ENCODE peak calls at places on chromosomes 3 and 15, in eight cellular contexts. One of them, this sample, is unnamed.

GRCh38 chr15:69554321-69554961 is 101.8 kb downstream of the RPLP1 start:
- DNase-seq in psoas muscle: no peak
- DNase-seq in AG09309: no peak
- DNase-seq in brain microvascular endothelial cell: no peak
- DNase-seq in mucosa of descending colon: peak; percentile 79
- DNase-seq in right atrium auricular region: no peak
- DNase-seq in cardiac muscle cell: no peak
- DNase-seq in fibroblast of mammary gland: no peak
- DNase-seq in this sample: no peak

GRCh38 chr15:20356444-20357138 is 185.0 kb downstream of the GOLGA6L6 start:
- DNase-seq in psoas muscle: peak; percentile 56
- DNase-seq in AG09309: no peak
- DNase-seq in brain microvascular endothelial cell: no peak
- DNase-seq in mucosa of descending colon: peak; percentile 69
- DNase-seq in right atrium auricular region: peak; percentile 66
- DNase-seq in cardiac muscle cell: no peak
- DNase-seq in fibroblast of mammary gland: peak; percentile 19
- DNase-seq in this sample: peak; percentile 16

GRCh38 chr3:53624467-53624866 is 130.1 kb downstream of the CACNA1D start:
- DNase-seq in psoas muscle: no peak
- DNase-seq in AG09309: no peak
- DNase-seq in brain microvascular endothelial cell: no peak
- DNase-seq in mucosa of descending colon: no peak
- DNase-seq in right atrium auricular region: no peak
- DNase-seq in cardiac muscle cell: no peak
- DNase-seq in fibroblast of mammary gland: no peak
- DNase-seq in this sample: no peak

GRCh38 chr15:38252481-38253311 is at the start of gene SPRED1:
- DNase-seq in psoas muscle: peak; percentile 81
- DNase-seq in AG09309: no peak
- DNase-seq in brain microvascular endothelial cell: peak; percentile 35
- DNase-seq in mucosa of descending colon: peak; percentile 77
- DNase-seq in right atrium auricular region: peak; percentile 80
- DNase-seq in cardiac muscle cell: peak; percentile 74
- DNase-seq in fibroblast of mammary gland: peak; percentile 35
- DNase-seq in this sample: peak; percentile 72

GRCh38 chr3:40237892-40238571 is 71.5 kb upstream of the EIF1B start:
- DNase-seq in psoas muscle: no peak
- DNase-seq in AG09309: no peak
- DNase-seq in brain microvascular endothelial cell: peak; percentile 32
- DNase-seq in mucosa of descending colon: no peak
- DNase-seq in right atrium auricular region: no peak
- DNase-seq in cardiac muscle cell: peak; percentile 42
- DNase-seq in fibroblast of mammary gland: peak; percentile 30
- DNase-seq in this sample: peak; percentile 59

GRCh38 chr3:195570344-195570743 is 13.4 kb downstream of the APOD start:
- DNase-seq in psoas muscle: no peak
- DNase-seq in AG09309: no peak
- DNase-seq in brain microvascular endothelial cell: no peak
- DNase-seq in mucosa of descending colon: no peak
- DNase-seq in right atrium auricular region: no peak
- DNase-seq in cardiac muscle cell: no peak
- DNase-seq in fibroblast of mammary gland: no peak
- DNase-seq in this sample: no peak

GRCh38 chr3:106333911-106334618 is 465.3 kb upstream of the CBLB start:
- DNase-seq in psoas muscle: no peak
- DNase-seq in AG09309: peak; percentile 38
- DNase-seq in brain microvascular endothelial cell: peak; percentile 72
- DNase-seq in mucosa of descending colon: no peak
- DNase-seq in right atrium auricular region: no peak
- DNase-seq in cardiac muscle cell: peak; percentile 62
- DNase-seq in fibroblast of mammary gland: peak; percentile 59
- DNase-seq in this sample: peak; percentile 89

GRCh38 chr3:129893616-129894070 is at the start of gene TMCC1:
- DNase-seq in psoas muscle: peak; percentile 88
- DNase-seq in AG09309: peak; percentile 7
- DNase-seq in brain microvascular endothelial cell: peak; percentile 46
- DNase-seq in mucosa of descending colon: peak; percentile 91
- DNase-seq in right atrium auricular region: peak; percentile 63
- DNase-seq in cardiac muscle cell: peak; percentile 86
- DNase-seq in fibroblast of mammary gland: peak; percentile 65
- DNase-seq in this sample: peak; percentile 74

GRCh38 chr15:53746101-53746500 is 13.4 kb downstream of the WDR72 start:
- DNase-seq in psoas muscle: no peak
- DNase-seq in AG09309: no peak
- DNase-seq in brain microvascular endothelial cell: no peak
- DNase-seq in mucosa of descending colon: no peak
- DNase-seq in right atrium auricular region: no peak
- DNase-seq in cardiac muscle cell: no peak
- DNase-seq in fibroblast of mammary gland: no peak
- DNase-seq in this sample: no peak

GRCh38 chr3:100759162-100759561 is 49.9 kb downstream of the TFG start:
- DNase-seq in psoas muscle: no peak
- DNase-seq in AG09309: no peak
- DNase-seq in brain microvascular endothelial cell: no peak
- DNase-seq in mucosa of descending colon: no peak
- DNase-seq in right atrium auricular region: no peak
- DNase-seq in cardiac muscle cell: peak; percentile 16
- DNase-seq in fibroblast of mammary gland: no peak
- DNase-seq in this sample: no peak

GRCh38 chr3:141389703-141390102 is 21.4 kb downstream of the ZBTB38 start:
- DNase-seq in psoas muscle: no peak
- DNase-seq in AG09309: no peak
- DNase-seq in brain microvascular endothelial cell: no peak
- DNase-seq in mucosa of descending colon: no peak
- DNase-seq in right atrium auricular region: no peak
- DNase-seq in cardiac muscle cell: no peak
- DNase-seq in fibroblast of mammary gland: peak; percentile 78
- DNase-seq in this sample: no peak

GRCh38 chr3:141392416-141392815 is 24.1 kb downstream of the ZBTB38 start:
- DNase-seq in psoas muscle: no peak
- DNase-seq in AG09309: no peak
- DNase-seq in brain microvascular endothelial cell: no peak
- DNase-seq in mucosa of descending colon: no peak
- DNase-seq in right atrium auricular region: no peak
- DNase-seq in cardiac muscle cell: no peak
- DNase-seq in fibroblast of mammary gland: no peak
- DNase-seq in this sample: no peak

GRCh38 chr3:141392018-141392370 is 23.7 kb downstream of the ZBTB38 start:
- DNase-seq in psoas muscle: no peak
- DNase-seq in AG09309: no peak
- DNase-seq in brain microvascular endothelial cell: no peak
- DNase-seq in mucosa of descending colon: no peak
- DNase-seq in right atrium auricular region: no peak
- DNase-seq in cardiac muscle cell: no peak
- DNase-seq in fibroblast of mammary gland: no peak
- DNase-seq in this sample: no peak

GRCh38 chr3:141390747-141391146 is 22.4 kb downstream of the ZBTB38 start:
- DNase-seq in psoas muscle: no peak
- DNase-seq in AG09309: no peak
- DNase-seq in brain microvascular endothelial cell: no peak
- DNase-seq in mucosa of descending colon: no peak
- DNase-seq in right atrium auricular region: no peak
- DNase-seq in cardiac muscle cell: no peak
- DNase-seq in fibroblast of mammary gland: no peak
- DNase-seq in this sample: no peak

DNA sequence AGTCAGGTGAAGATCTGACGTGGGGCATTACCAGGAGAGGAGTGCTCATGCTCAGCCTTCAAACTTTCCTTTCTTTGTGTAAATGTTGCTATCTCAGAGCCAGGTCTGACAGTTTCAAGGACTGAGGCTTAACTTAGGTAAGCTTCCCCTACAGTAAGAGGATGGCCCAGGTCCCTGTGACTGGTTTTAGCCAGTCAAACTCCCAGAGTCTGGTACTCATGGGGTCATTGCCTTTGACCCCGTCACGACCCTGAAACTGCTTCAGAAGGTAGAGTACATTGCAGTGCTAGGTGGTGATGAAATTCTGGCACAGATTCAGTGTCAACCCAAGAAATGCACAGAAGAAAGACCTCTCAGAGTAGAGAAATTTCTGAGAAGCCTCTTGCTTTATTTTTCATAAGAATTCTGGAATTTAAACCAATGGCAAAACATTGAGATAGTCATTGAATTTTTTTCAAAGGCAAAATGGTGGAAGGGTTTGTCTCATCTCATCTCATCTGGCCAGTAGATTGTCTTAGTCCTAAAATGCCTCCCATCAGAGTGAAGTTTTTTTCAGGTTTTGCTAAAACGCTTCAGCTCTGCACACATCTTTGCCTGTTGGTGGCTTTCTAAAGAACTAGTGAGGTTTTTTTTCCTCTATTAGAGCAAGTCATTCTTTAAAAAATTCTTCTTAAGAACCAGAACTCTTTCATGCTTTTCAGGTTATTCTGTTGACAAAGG is 23.2 kb downstream of the ZBTB38 start:
- DNase-seq in psoas muscle: no peak
- DNase-seq in AG09309: no peak
- DNase-seq in brain microvascular endothelial cell: no peak
- DNase-seq in mucosa of descending colon: no peak
- DNase-seq in right atrium auricular region: no peak
- DNase-seq in cardiac muscle cell: peak; percentile 65
- DNase-seq in fibroblast of mammary gland: no peak
- DNase-seq in this sample: peak; percentile 90
- TF ChIP-seq CTCF in psoas muscle: no peak
- TF ChIP-seq CTCF in AG09309: no peak
- TF ChIP-seq CTCF in brain microvascular endothelial cell: no peak
- TF ChIP-seq CTCF in mucosa of descending colon: no peak
- TF ChIP-seq CTCF in right atrium auricular region: no peak
- TF ChIP-seq CTCF in cardiac muscle cell: no peak
- TF ChIP-seq CTCF in fibroblast of mammary gland: no peak
- TF ChIP-seq CTCF in this sample: no peak

GRCh38 chr3:58305882-58306661 is at the start of the genes HTD2 and RPP14:
- DNase-seq in psoas muscle: peak; percentile 98
- DNase-seq in AG09309: peak; percentile 81
- DNase-seq in brain microvascular endothelial cell: peak; percentile 96
- DNase-seq in mucosa of descending colon: peak; percentile 99
- DNase-seq in right atrium auricular region: peak; percentile 98
- DNase-seq in cardiac muscle cell: peak; percentile 99
- DNase-seq in fibroblast of mammary gland: peak; percentile 98
- DNase-seq in this sample: peak; percentile 98
- H3K4me3 ChIP-seq in psoas muscle: peak within 1 kb of the TSS; percentile 81
- H3K4me3 ChIP-seq in AG09309: peak within 1 kb of the TSS; percentile 57
- H3K4me3 ChIP-seq in brain microvascular endothelial cell: peak within 1 kb of the TSS; percentile 93
- H3K4me3 ChIP-seq in mucosa of descending colon: peak within 1 kb of the TSS; percentile 56
- H3K4me3 ChIP-seq in right atrium auricular region: peak within 1 kb of the TSS; percentile 64
- H3K4me3 ChIP-seq in cardiac muscle cell: peak within 1 kb of the TSS; percentile 95
- H3K4me3 ChIP-seq in fibroblast of mammary gland: peak within 1 kb of the TSS; percentile 97
- H3K4me3 ChIP-seq in this sample: peak within 1 kb of the TSS; percentile 64

DNA sequence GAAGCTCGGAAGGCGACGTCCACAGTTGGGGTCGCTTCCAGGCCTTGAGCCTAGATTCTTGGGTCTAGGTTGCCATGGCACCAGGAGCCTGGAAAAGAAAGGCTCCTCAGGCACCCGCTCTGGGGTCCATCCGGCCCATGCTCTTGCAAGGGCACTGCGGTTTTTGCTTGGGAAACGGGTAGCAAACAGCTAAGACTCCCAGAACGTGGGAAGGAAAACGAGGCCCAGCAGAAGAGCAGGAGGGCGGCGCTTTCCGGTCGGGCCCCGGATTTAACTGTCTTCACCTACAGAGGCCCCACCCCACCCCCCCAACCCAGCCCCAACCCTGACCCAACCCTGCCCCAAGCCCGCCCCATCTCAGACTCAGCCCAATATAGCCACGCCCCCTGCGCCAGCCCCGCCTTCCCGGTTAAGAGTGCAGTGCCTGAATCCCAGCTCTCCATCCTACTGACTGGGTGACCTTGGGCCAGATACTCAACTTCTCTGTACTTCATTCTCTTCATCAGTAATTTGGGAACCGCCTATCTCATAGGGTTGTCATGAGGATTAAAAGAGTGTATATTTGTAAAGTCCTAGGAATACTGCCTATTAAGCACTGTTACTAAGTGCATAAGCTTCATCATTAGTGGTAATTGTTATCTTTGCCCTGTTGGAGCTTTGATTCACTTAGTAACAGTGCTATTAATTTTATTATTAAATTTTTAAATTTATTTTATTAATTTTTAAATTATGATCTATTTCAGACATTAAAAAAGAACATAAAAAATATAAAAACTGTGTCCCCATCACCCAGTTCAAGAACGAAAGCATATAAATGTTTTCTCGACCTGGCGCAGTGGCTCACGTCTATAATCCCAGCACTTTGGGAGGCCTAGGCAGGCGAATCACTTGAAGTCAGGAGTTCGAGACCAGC is 28.4 kb upstream of the SMAD6 start:
- DNase-seq in psoas muscle: peak; percentile 34
- DNase-seq in AG09309: no peak
- DNase-seq in brain microvascular endothelial cell: no peak
- DNase-seq in mucosa of descending colon: peak; percentile 92
- DNase-seq in right atrium auricular region: no peak
- DNase-seq in cardiac muscle cell: peak; percentile 77
- DNase-seq in fibroblast of mammary gland: no peak
- DNase-seq in this sample: peak; percentile 34
- TF ChIP-seq CTCF in psoas muscle: no peak
- TF ChIP-seq CTCF in AG09309: no peak
- TF ChIP-seq CTCF in brain microvascular endothelial cell: no peak
- TF ChIP-seq CTCF in mucosa of descending colon: no peak
- TF ChIP-seq CTCF in right atrium auricular region: no peak
- TF ChIP-seq CTCF in cardiac muscle cell: no peak
- TF ChIP-seq CTCF in fibroblast of mammary gland: no peak
- TF ChIP-seq CTCF in this sample: no peak

GRCh38 chr15:64146041-64146440 is 5.5 kb upstream of the SNX22 start:
- DNase-seq in psoas muscle: no peak
- DNase-seq in AG09309: no peak
- DNase-seq in brain microvascular endothelial cell: no peak
- DNase-seq in mucosa of descending colon: no peak
- DNase-seq in right atrium auricular region: no peak
- DNase-seq in cardiac muscle cell: no peak
- DNase-seq in fibroblast of mammary gland: no peak
- DNase-seq in this sample: no peak

GRCh38 chr15:64144565-64145281 is 6.8 kb upstream of the SNX22 start:
- DNase-seq in psoas muscle: no peak
- DNase-seq in AG09309: no peak
- DNase-seq in brain microvascular endothelial cell: no peak
- DNase-seq in mucosa of descending colon: no peak
- DNase-seq in right atrium auricular region: no peak
- DNase-seq in cardiac muscle cell: no peak
- DNase-seq in fibroblast of mammary gland: no peak
- DNase-seq in this sample: no peak

GRCh38 chr15:64143276-64143675 is 8.3 kb upstream of the SNX22 start:
- DNase-seq in psoas muscle: no peak
- DNase-seq in AG09309: no peak
- DNase-seq in brain microvascular endothelial cell: no peak
- DNase-seq in mucosa of descending colon: no peak
- DNase-seq in right atrium auricular region: no peak
- DNase-seq in cardiac muscle cell: no peak
- DNase-seq in fibroblast of mammary gland: no peak
- DNase-seq in this sample: no peak

GRCh38 chr15:64141798-64142512 is 9.6 kb upstream of the SNX22 start:
- DNase-seq in psoas muscle: no peak
- DNase-seq in AG09309: no peak
- DNase-seq in brain microvascular endothelial cell: no peak
- DNase-seq in mucosa of descending colon: no peak
- DNase-seq in right atrium auricular region: no peak
- DNase-seq in cardiac muscle cell: no peak
- DNase-seq in fibroblast of mammary gland: no peak
- DNase-seq in this sample: no peak

DNA sequence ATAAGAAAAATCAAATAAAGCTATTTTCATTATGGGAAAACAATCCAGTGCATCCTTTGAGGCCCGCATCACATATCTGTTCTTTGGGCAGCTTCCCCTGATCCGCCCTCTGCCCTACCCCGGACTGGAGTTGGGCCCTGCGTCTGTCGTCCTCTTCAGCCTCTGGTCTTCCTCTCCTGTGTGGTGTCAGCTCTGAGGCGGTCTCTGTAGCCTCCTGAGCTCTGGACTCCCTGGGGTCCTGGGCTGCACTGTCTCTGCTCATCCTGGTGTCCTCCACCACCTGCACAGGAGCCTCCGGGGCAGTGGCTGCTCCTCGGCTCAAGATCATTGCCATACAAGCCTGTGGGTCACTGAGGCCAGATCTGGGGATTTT is 7.4 kb upstream of the SNX22 start:
- DNase-seq in psoas muscle: no peak
- DNase-seq in AG09309: no peak
- DNase-seq in brain microvascular endothelial cell: no peak
- DNase-seq in mucosa of descending colon: no peak
- DNase-seq in right atrium auricular region: no peak
- DNase-seq in cardiac muscle cell: no peak
- DNase-seq in fibroblast of mammary gland: no peak
- DNase-seq in this sample: no peak
- H3K4me3 ChIP-seq in psoas muscle: no peak overlapping the region
- H3K4me3 ChIP-seq in AG09309: no peak overlapping the region
- H3K4me3 ChIP-seq in brain microvascular endothelial cell: no peak overlapping the region
- H3K4me3 ChIP-seq in mucosa of descending colon: no peak overlapping the region
- H3K4me3 ChIP-seq in right atrium auricular region: no peak overlapping the region
- H3K4me3 ChIP-seq in cardiac muscle cell: no peak overlapping the region
- H3K4me3 ChIP-seq in fibroblast of mammary gland: no peak overlapping the region
- H3K4me3 ChIP-seq in this sample: no peak overlapping the region

This sample was measured in choroid plexus epithelial cell.